ENCODE peak calls at places on chromosome 4, in ten cellular contexts. D is heart left ventricle, Z is Peyer's patch, T is breast epithelium, J is tibial nerve, Q is A549, V is esophagus squamous epithelium, A is endothelial cell of umbilical vein, U is esophagus muscularis mucosa, H is ovary. C is an unnamed sample.

GRCh38 chr4:104795264-104795934 is 300.7 kb upstream of the CXXC4 start:
- DNase-seq in D (peak; percentile 42), Z (no peak), T (no peak), J (no peak), Q (no peak), V (no peak), A (no peak), U (no peak), H (no peak), C (no peak)

GRCh38 chr4:78638324-78639172 is 87.0 kb downstream of the ANXA3 start:
- DNase-seq in D (no peak), Z (no peak), T (no peak), J (no peak), Q (no peak), V (no peak), A (no peak), U (no peak), H (no peak), C (no peak)

GRCh38 chr4:180407273-180407885 is 1835.8 kb upstream of the TENM3 start:
- DNase-seq in D (no peak), Z (no peak), T (no peak), J (no peak), Q (no peak), V (no peak), A (no peak), U (no peak), H (no peak), C (no peak)

GRCh38 chr4:100428051-100428450 is 89.8 kb downstream of the EMCN start:
- DNase-seq in D (no peak), Z (no peak), T (no peak), J (no peak), Q (peak; percentile 49), V (no peak), A (peak; percentile 40), U (no peak), H (no peak), C (no peak)

GRCh38 chr4:42464550-42465124 is 67.3 kb downstream of the SHISA3 start:
- DNase-seq in D (no peak), Z (no peak), T (no peak), J (no peak), Q (no peak), V (no peak), A (no peak), U (no peak), H (no peak), C (no peak)

GRCh38 chr4:176153124-176153523 is 42.3 kb downstream of the SPATA4 start:
- DNase-seq in D (no peak), Z (no peak), T (no peak), J (no peak), Q (no peak), V (no peak), A (no peak), U (no peak), H (no peak), C (no peak)

GRCh38 chr4:169184686-169185085 is 86.1 kb downstream of the SH3RF1 start:
- DNase-seq in D (no peak), Z (no peak), T (no peak), J (no peak), Q (no peak), V (no peak), A (no peak), U (no peak), H (no peak), C (no peak)

GRCh38 chr4:163755013-163755412 is 260.5 kb downstream of the TMA16 start:
- DNase-seq in D (no peak), Z (no peak), T (no peak), J (no peak), Q (peak; percentile 7), V (no peak), A (no peak), U (no peak), H (no peak), C (no peak)

GRCh38 chr4:98745372-98745771 is 87.0 kb upstream of the TSPAN5 start:
- DNase-seq in D (no peak), Z (no peak), T (no peak), J (no peak), Q (peak; percentile 30), V (no peak), A (no peak), U (no peak), H (no peak), C (no peak)

GRCh38 chr4:80471701-80472100 is 136.2 kb downstream of the CFAP299 start:
- DNase-seq in D (no peak), Z (no peak), T (peak; percentile 19), J (no peak), Q (no peak), V (no peak), A (no peak), U (no peak), H (no peak), C (peak; percentile 46)

GRCh38 chr4:122766950-122767349 is 34.4 kb downstream of the BBS12 start:
- DNase-seq in D (no peak), Z (no peak), T (no peak), J (no peak), Q (no peak), V (no peak), A (no peak), U (no peak), H (no peak), C (no peak)

GRCh38 chr4:94441838-94442237 is 9.9 kb upstream of the PDLIM5 start:
- DNase-seq in D (no peak), Z (no peak), T (no peak), J (no peak), Q (no peak), V (no peak), A (no peak), U (no peak), H (no peak), C (no peak)

GRCh38 chr4:52076731-52077130 is 25.6 kb downstream of the SPATA18 start:
- DNase-seq in D (no peak), Z (no peak), T (no peak), J (no peak), Q (no peak), V (no peak), A (peak; percentile 4), U (no peak), H (no peak), C (no peak)

GRCh38 chr4:151021637-151022334 is 6.7 kb upstream of the LRBA start:
- DNase-seq in D (no peak), Z (no peak), T (no peak), J (no peak), Q (no peak), V (no peak), A (peak; percentile 10), U (peak; percentile 39), H (no peak), C (no peak)
- TF ChIP-seq POLR2A in D (no peak), Z (no peak), T (no peak), J (no peak), Q (no peak), V (no peak), A (no peak), U (no peak), H (no peak), C (no peak)

GRCh38 chr4:2836391-2836859 is 7.2 kb upstream of the ADD1 start:
- DNase-seq in D (no peak), Z (no peak), T (no peak), J (no peak), Q (no peak), V (no peak), A (no peak), U (no peak), H (peak; percentile 16), C (no peak)
- H3K4me1 ChIP-seq in D (peaks cover 16% of the 10 kb centered on the region), Z (no peaks in the 10 kb centered on the region), T (no peaks in the 10 kb centered on the region), J (peaks cover 41% of the 10 kb centered on the region), Q (no peaks in the 10 kb centered on the region), V (peaks cover 10% of the 10 kb centered on the region), A (peaks cover 17% of the 10 kb centered on the region), U (peaks cover 21% of the 10 kb centered on the region), H (peaks cover 10% of the 10 kb centered on the region), C (peaks cover 4% of the 10 kb centered on the region)

DNA sequence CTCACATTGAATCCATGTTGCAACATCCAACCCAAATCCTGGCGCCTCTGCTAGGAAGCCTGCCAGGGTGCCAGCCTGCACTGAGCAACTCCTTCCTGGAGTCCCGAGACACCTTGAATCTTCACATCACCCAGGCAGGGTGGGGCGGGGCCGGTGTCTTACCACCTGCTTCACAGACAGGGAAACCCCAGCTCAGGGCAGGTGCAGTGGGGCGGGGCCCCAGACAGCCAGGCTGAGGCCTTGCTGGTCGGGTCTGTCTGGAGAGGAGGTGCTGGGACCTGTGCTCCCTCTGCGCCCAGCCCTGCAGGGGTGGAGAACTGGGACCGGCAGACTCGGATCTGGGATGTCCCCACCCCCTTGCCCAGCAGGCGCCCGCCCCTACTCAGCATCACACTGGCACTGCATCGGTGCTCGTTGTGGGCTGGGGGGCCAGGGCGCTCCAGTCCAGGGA is 31.5 kb upstream of the HTRA3 start:
- DNase-seq in D (no peak), Z (peak; percentile 78), T (no peak), J (no peak), Q (no peak), V (no peak), A (no peak), U (no peak), H (no peak), C (no peak)
- TF ChIP-seq POLR2A in D (no peak), Z (no peak), T (no peak), J (no peak), Q (no peak), V (no peak), A (no peak), U (no peak), H (no peak), C (no peak)

GRCh38 chr4:124711469-124712416 is 789 bp downstream of the ANKRD50 start:
- DNase-seq in D (peak; percentile 34), Z (no peak), T (peak; percentile 27), J (peak; percentile 14), Q (peak; percentile 83), V (peak; percentile 5), A (peak; percentile 77), U (no peak), H (peak; percentile 27), C (peak; percentile 59)

GRCh38 chr4:124708517-124709300 is 3.8 kb downstream of the ANKRD50 start:
- DNase-seq in D (no peak), Z (no peak), T (no peak), J (no peak), Q (no peak), V (no peak), A (peak; percentile 58), U (no peak), H (no peak), C (no peak)

GRCh38 chr4:124712417-124713212 is at the start of gene ANKRD50:
- DNase-seq in D (peak; percentile 90), Z (peak; percentile 53), T (peak; percentile 85), J (peak; percentile 80), Q (peak; percentile 90), V (peak; percentile 15), A (peak; percentile 96), U (peak; percentile 95), H (peak; percentile 89), C (peak; percentile 91)

GRCh38 chr4:124710911-124711310 is 1.6 kb downstream of the ANKRD50 start:
- DNase-seq in D (no peak), Z (no peak), T (no peak), J (no peak), Q (no peak), V (no peak), A (peak; percentile 50), U (no peak), H (no peak), C (peak; percentile 14)

DNA sequence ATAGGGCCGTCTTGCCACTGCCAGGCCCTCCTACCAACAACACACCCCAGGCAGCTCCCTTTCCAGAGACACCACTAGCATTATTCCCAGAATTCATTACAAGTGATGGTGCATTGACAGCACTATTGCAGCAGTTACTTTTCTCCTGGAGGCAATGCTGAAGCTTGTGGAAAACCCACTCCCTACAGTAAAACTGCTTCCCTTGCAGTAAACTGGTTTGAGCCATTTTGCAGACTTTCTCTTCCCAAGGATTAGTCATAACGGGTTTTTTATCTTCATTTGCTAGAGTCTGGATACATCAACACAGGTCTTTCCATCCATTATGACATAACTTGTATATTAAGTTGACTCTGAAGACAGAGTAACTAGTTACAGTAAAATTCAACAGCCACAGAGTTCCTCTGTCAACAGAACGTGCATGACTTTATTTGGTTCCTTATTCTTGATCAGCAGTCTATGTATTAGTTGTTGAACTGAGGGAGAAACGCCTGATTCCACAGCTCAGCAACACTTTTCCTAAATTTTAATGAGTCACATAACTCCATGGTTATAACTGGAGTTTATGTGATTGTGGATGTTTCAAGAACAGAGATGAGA is 2.2 kb downstream of the ANKRD50 start:
- DNase-seq in D (no peak), Z (no peak), T (no peak), J (no peak), Q (no peak), V (no peak), A (peak; percentile 53), U (no peak), H (no peak), C (no peak)
- H3K4me1 ChIP-seq in D (peaks cover 18% of the 10 kb centered on the region), Z (no peaks in the 10 kb centered on the region), T (peaks cover 7% of the 10 kb centered on the region), J (peaks cover 7% of the 10 kb centered on the region), Q (peaks cover 35% of the 10 kb centered on the region), V (peaks cover 17% of the 10 kb centered on the region), A (peaks cover 46% of the 10 kb centered on the region), U (peaks cover 43% of the 10 kb centered on the region), H (peaks cover 5% of the 10 kb centered on the region), C (peaks cover 26% of the 10 kb centered on the region)

C was measured in body of pancreas.